ENCODE peak calls at places on chromosome 9, in ten cellular contexts. G is keratinocyte; T is fibroblast of lung; Y is upper lobe of left lung; S is CD8-positive, alpha-beta T cell; J is esophagus muscularis mucosa; F is ovary; M is prostate gland; P is endothelial cell of umbilical vein; A is tibial artery. W is an unnamed sample.

GRCh38 chr9:37944671-37945481 is 40.9 kb upstream of the SLC25A51 start:
- DNase-seq in G (no peak), T (no peak), Y (no peak), S (no peak), J (no peak), F (no peak), M (no peak), P (no peak), A (no peak), W (no peak)

GRCh38 chr9:21590058-21590996 is 108.2 kb upstream of the IFNE start:
- DNase-seq in G (no peak), T (no peak), Y (no peak), S (no peak), J (no peak), F (no peak), M (no peak), P (no peak), A (no peak), W (no peak)

GRCh38 chr9:126376311-126376902 is 49.8 kb downstream of the MVB12B start:
- DNase-seq in G (no peak), T (no peak), Y (no peak), S (no peak), J (no peak), F (no peak), M (no peak), P (no peak), A (no peak), W (no peak)

GRCh38 chr9:99038396-99038795 is 66.5 kb upstream of the TGFBR1 start:
- DNase-seq in G (no peak), T (no peak), Y (no peak), S (no peak), J (no peak), F (no peak), M (no peak), P (no peak), A (no peak), W (no peak)

GRCh38 chr9:31027678-31028077 is 1356.8 kb upstream of the ACO1 start:
- DNase-seq in G (no peak), T (no peak), Y (no peak), S (no peak), J (no peak), F (no peak), M (no peak), P (no peak), A (no peak), W (no peak)

GRCh38 chr9:108316633-108317032 is 539.2 kb downstream of the ACTL7B start:
- DNase-seq in G (no peak), T (no peak), Y (no peak), S (no peak), J (no peak), F (no peak), M (no peak), P (no peak), A (no peak), W (no peak)

GRCh38 chr9:71796368-71796767 is 28.1 kb upstream of the CEMIP2 start:
- DNase-seq in G (no peak), T (no peak), Y (no peak), S (no peak), J (no peak), F (no peak), M (no peak), P (no peak), A (no peak), W (no peak)

GRCh38 chr9:76007935-76008334 is 117.5 kb downstream of the PCSK5 start:
- DNase-seq in G (no peak), T (no peak), Y (no peak), S (no peak), J (no peak), F (no peak), M (no peak), P (no peak), A (no peak), W (no peak)

GRCh38 chr9:124384210-124384609 is 31.0 kb downstream of the PSMB7 start:
- DNase-seq in G (no peak), T (no peak), Y (no peak), S (no peak), J (no peak), F (no peak), M (no peak), P (no peak), A (no peak), W (no peak)

GRCh38 chr9:124385623-124386022 is 29.6 kb downstream of the PSMB7 start:
- DNase-seq in G (no peak), T (no peak), Y (no peak), S (no peak), J (no peak), F (no peak), M (no peak), P (no peak), A (no peak), W (no peak)

GRCh38 chr9:124386201-124386600 is 29.0 kb downstream of the PSMB7 start:
- DNase-seq in G (no peak), T (peak; percentile 24), Y (no peak), S (no peak), J (no peak), F (no peak), M (no peak), P (peak; percentile 8), A (no peak), W (no peak)

GRCh38 chr9:124381073-124381945 is 33.9 kb downstream of the PSMB7 start:
- DNase-seq in G (no peak), T (no peak), Y (no peak), S (no peak), J (no peak), F (no peak), M (no peak), P (peak; percentile 66), A (no peak), W (no peak)

DNA sequence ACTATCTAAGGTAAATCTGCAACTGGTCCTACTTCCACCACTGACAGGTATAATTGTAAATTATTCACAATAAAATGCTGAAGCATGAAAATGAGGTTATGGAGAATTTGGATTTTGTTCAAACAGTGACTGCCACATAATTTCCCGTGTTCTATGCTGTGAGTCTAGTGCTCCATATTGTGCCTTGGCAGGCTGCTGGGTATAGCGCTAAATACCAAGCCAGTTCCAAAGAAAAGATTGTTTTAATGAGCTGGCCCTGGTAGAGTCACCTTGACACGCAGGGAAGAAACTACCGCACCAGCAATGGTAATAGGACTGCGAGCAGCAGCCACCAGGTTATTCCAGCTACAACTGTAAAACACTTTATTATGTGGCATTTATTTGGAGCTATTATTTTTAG is 30.4 kb downstream of the PSMB7 start:
- DNase-seq in G (no peak), T (no peak), Y (no peak), S (no peak), J (no peak), F (no peak), M (no peak), P (no peak), A (no peak), W (no peak)
- H3K4me3 ChIP-seq in G (no peak overlapping the region), T (no peak overlapping the region), Y (no peak overlapping the region), S (no peak overlapping the region), J (no peak overlapping the region), F (no peak overlapping the region), M (no peak overlapping the region), P (no peak overlapping the region), A (no peak overlapping the region), W (no peak overlapping the region)

DNA sequence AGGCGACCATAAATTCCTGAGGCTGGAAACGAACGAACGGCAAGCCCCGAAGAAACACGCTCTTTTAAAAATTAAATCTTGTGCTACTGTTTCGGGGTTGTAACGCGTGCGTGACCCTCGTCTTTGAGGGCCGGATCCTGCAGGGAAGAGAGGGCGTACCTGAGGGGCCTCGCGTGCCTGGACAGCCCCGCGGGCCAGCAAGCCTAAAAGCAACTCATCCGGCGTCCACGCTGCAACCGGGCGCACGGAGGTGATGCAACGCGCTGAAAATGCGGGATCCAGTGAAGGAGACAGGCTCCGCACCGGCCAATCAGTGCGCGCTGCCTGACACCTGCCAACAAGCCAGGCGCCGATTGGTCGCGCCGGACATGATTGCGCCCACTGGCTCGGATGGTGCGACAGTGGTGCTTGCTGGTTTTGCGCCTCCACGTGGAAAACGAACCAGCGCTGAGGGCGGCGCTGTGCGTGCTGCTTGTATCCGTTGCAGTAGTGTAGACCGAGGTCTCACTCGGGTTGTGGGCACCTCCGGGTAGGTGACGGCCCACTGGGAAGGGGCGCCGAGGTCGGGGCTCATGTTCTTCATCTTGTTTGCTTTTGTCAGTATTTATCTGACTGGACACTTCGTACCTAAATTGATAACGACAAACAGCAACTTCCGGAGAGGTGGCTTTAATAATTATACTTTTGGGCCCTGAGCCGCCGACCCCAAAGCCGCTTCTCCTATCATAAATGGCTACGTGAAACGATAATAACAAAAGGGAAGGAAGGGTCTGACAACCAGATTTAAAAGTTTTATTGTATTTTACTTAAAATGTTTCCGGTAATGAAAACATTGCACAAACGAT is at the start of gene IARS1:
- DNase-seq in G (peak; percentile 91), T (peak; percentile 98), Y (peak; percentile 100), S (peak; percentile 100), J (peak; percentile 100), F (peak; percentile 97), M (peak; percentile 99), P (peak; percentile 99), A (peak; percentile 99), W (peak; percentile 99)
- TF ChIP-seq CTCF in G (peak; percentile 32), T (peak; percentile 16), Y (peak; percentile 47), S (peak; percentile 28), J (peak; percentile 34), F (peak; percentile 35), M (peak; percentile 43), P (no peak), A (peak; percentile 22), W (no peak)

DNA sequence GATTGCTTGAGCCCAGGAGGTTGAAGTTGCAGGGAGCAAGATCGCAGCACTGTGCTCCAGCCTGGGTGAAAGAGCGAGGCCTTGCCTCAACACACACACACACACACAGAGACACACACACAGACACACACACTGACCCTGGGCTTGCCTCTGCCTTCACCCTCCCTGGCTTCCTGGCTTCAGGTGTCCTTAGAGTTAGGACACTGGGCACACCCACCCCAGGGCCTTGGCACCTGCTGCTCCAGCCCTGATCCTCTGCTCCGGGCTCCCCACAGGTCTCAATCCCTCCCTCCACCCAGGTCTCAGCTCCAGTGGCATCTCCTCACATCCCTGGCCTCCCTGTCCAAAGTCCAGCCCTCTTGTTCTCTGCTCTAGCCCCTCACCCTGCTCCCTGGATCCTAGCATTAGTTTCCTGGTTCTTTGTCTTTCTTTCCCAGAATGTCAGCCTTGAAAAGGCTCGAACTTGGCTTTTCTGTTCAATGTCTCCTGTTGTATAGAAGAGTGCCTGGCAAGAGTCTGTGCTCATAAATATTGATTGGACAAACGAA is 212.9 kb downstream of the C9orf50 start:
- DNase-seq in G (no peak), T (no peak), Y (no peak), S (no peak), J (no peak), F (no peak), M (no peak), P (no peak), A (no peak), W (no peak)
- H3K27ac ChIP-seq in G (no peak overlapping the region), T (no peak overlapping the region), Y (no peak overlapping the region), S (no peak overlapping the region), J (no peak overlapping the region), F (no peak overlapping the region), M (peak overlapping the region; percentile 59), P (no peak overlapping the region), A (no peak overlapping the region), W (peak overlapping the region; percentile 61)

DNA sequence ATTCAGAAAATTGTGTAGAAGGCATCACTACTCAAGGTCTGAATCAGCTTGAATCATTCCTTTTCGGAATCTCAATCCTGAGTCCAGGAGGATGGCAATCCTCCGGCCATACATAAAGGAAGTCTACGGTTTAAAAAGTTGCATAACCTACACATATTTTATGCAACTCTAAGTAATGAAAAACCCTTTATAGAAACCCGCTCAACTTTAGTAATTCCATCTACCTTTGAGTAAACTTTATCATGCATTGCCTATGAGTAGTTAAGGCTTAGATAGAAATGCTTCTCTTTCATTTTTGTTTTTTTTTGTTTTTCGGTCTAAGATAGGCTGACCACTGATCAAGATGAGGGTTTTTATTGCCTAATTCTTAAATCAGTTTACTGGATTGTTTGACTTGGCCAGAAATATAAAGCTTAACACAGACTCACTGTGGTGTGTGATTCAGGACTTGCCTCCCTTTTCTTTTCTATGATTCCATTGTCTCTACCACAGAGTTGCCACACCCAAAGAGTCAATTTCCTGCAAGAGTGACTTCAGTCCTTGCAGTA is 85.0 kb downstream of the LURAP1L start:
- DNase-seq in G (peak; percentile 48), T (peak; percentile 79), Y (no peak), S (no peak), J (no peak), F (no peak), M (peak; percentile 12), P (peak; percentile 50), A (no peak), W (no peak)
- H3K4me3 ChIP-seq in G (no peak overlapping the region), T (no peak overlapping the region), Y (no peak overlapping the region), S (no peak overlapping the region), J (no peak overlapping the region), F (no peak overlapping the region), M (no peak overlapping the region), P (no peak overlapping the region), A (no peak overlapping the region), W (no peak overlapping the region)